ENCODE peak calls at places on chromosomes 7 and 10, in five cellular contexts. W, L, F, M and Z are unnamed samples.

GRCh38 chr10:70232155-70232858 is 922 bp downstream of the PPA1 start:
- DNase-seq in L (peak; percentile 76), F (no peak), W (peak; percentile 35), M (peak; percentile 57), Z (peak; percentile 28)

GRCh38 chr7:74542558-74543117 is 88.9 kb downstream of the GTF2IRD1 start:
- DNase-seq in F (no peak), M (no peak), L (no peak), W (peak; percentile 65), Z (no peak)

GRCh38 chr10:17643339-17643754 is 604 bp upstream of the STAM start:
- DNase-seq in L (peak; percentile 83), F (peak; percentile 41), W (peak; percentile 75), M (peak; percentile 82), Z (peak; percentile 59)

GRCh38 chr10:21929070-21929469 is 74.5 kb downstream of the DNAJC1 start:
- DNase-seq in M (peak; percentile 55), L (no peak), W (no peak), F (no peak), Z (no peak)

GRCh38 chr10:71750124-71750841 is 23.0 kb downstream of the VSIR start:
- DNase-seq in M (no peak), W (no peak), L (no peak), F (no peak), Z (no peak)

GRCh38 chr7:73433924-73434700 is 534 bp downstream of the FZD9 start:
- DNase-seq in L (no peak), M (no peak), W (no peak), F (no peak), Z (no peak)

GRCh38 chr10:124640538-124641231 is 103.5 kb downstream of the FAM53B start:
- DNase-seq in M (no peak), F (no peak), W (no peak), L (no peak), Z (peak; percentile 77)

GRCh38 chr7:15594461-15594860 is 32.6 kb upstream of the AGMO start:
- DNase-seq in W (no peak), F (no peak), L (no peak), M (no peak), Z (no peak)

GRCh38 chr10:70174058-70174741 is 3.9 kb upstream of the SAR1A start:
- DNase-seq in L (peak; percentile 81), F (no peak), M (no peak), W (no peak), Z (no peak)

GRCh38 chr10:126893841-126894240 is 11.4 kb upstream of the DOCK1 start:
- DNase-seq in W (no peak), F (no peak), M (no peak), L (no peak), Z (no peak)

GRCh38 chr10:17617031-17617911 is at the start of gene HACD1:
- DNase-seq in L (peak; percentile 46), M (peak; percentile 74), W (peak; percentile 77), F (no peak), Z (peak; percentile 87)

GRCh38 chr10:103278862-103279298 is 1.9 kb downstream of the INA start:
- DNase-seq in F (no peak), L (no peak), W (peak; percentile 36), M (peak; percentile 60), Z (peak; percentile 90)

GRCh38 chr7:10588084-10588483 is 385.6 kb upstream of the PHF14 start:
- DNase-seq in W (no peak), F (no peak), L (no peak), M (no peak), Z (no peak)

GRCh38 chr10:16832351-16833080 is 15.3 kb upstream of the RSU1 start:
- DNase-seq in F (no peak), M (peak; percentile 95), L (peak; percentile 64), W (peak; percentile 27), Z (no peak)

GRCh38 chr10:97333601-97334369 is 744 bp downstream of the FRAT2 start:
- DNase-seq in L (no peak), W (peak; percentile 41), M (peak; percentile 61), F (no peak), Z (peak; percentile 54)

GRCh38 chr10:132132391-132132841 is 54.3 kb upstream of the DPYSL4 start:
- DNase-seq in L (no peak), W (no peak), M (no peak), F (no peak), Z (no peak)

GRCh38 chr7:110922906-110923305 is 168.0 kb upstream of the LRRN3 start:
- DNase-seq in F (no peak), W (no peak), L (peak; percentile 82), M (peak; percentile 84), Z (no peak)

GRCh38 chr10:34906021-34906965 is 91.2 kb upstream of the PARD3 start:
- DNase-seq in M (peak; percentile 95), W (no peak), F (no peak), L (no peak), Z (peak; percentile 81)

GRCh38 chr7:24963218-24963617 is 16.8 kb downstream of the OSBPL3 start:
- DNase-seq in M (peak; percentile 57), F (no peak), W (peak; percentile 41), L (no peak), Z (no peak)

GRCh38 chr7:55191161-55191925 is 172.5 kb downstream of the EGFR start:
- DNase-seq in M (no peak), W (no peak), F (no peak), L (no peak), Z (no peak)

GRCh38 chr10:21372651-21373410 is 152.7 kb downstream of the SKIDA1 start:
- DNase-seq in W (peak; percentile 43), M (peak; percentile 93), F (no peak), L (peak; percentile 78), Z (no peak)

GRCh38 chr10:101783736-101784118 is 481 bp upstream of the NPM3 start:
- DNase-seq in W (no peak), L (no peak), F (no peak), M (peak; percentile 23), Z (no peak)

GRCh38 chr7:71184609-71185008 is 52.7 kb downstream of the GALNT17 start:
- DNase-seq in L (no peak), M (no peak), W (no peak), F (no peak), Z (no peak)

GRCh38 chr7:21972397-21972784 is 26.7 kb upstream of the CDCA7L start:
- DNase-seq in L (peak; percentile 37), F (no peak), M (no peak), W (no peak), Z (no peak)

GRCh38 chr7:149865437-149865836 is 8.3 kb upstream of the ATP6V0E2 start:
- DNase-seq in M (peak; percentile 49), W (no peak), F (peak; percentile 17), L (no peak), Z (no peak)

GRCh38 chr10:3122034-3122433 is 50.5 kb downstream of the PITRM1 start:
- DNase-seq in M (no peak), F (no peak), L (no peak), W (no peak), Z (no peak)

GRCh38 chr10:3117486-3117885 is 50.1 kb downstream of the PFKP start:
- DNase-seq in M (no peak), W (no peak), F (no peak), L (no peak), Z (no peak)

GRCh38 chr10:3118621-3119020 is 51.3 kb downstream of the PFKP start:
- DNase-seq in W (no peak), L (no peak), M (no peak), F (no peak), Z (no peak)

GRCh38 chr10:3122486-3123205 is 49.9 kb downstream of the PITRM1 start:
- DNase-seq in L (no peak), M (no peak), W (no peak), F (no peak), Z (no peak)

DNA sequence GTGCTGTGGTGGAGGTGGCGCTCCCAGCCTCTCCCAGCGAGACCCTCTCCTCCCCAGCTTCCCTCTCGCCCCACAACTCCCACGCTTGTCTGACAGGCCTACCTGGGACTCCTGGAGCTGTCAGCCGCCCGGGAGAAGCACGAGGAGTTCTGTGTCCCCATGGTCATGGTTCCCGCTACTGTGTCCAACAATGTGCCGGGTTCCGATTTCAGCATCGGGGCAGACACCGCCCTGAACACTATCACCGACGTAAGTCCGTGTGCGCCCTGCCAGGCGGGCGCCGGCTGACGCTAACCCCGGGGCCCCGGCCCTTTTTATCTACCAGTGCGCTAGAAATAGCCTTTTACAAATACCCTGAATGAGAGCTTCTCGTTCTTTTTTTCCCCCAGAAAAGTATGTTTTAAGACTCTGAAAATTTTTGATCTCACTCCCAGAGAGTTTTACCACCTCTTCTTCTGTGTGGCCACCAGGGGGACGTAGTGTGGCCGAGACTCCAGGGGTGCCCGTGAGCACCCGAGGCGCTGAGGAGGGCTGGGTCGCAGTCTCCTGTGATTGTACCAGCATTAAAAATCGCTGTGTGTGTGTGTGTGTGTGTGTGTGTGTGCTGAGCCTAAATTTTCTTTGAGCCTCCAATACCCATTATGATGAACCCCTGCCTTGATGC is 52.6 kb downstream of the PFKP start:
- DNase-seq in F (no peak), W (no peak), L (no peak), M (peak; percentile 47), Z (no peak)
- TF ChIP-seq CTCF in F (no peak), W (peak; percentile 29), L (peak; percentile 55), M (peak; percentile 71), Z (peak; percentile 42)

GRCh38 chr10:88791924-88792323 is 10.6 kb upstream of the LIPM start:
- DNase-seq in M (peak; percentile 76), W (no peak), F (no peak), L (no peak), Z (peak; percentile 28)
- TF ChIP-seq CTCF in M (peak; percentile 72), W (peak; percentile 19), F (no peak), L (peak; percentile 36), Z (peak; percentile 65)

GRCh38 chr7:2897023-2897422 is 52.9 kb upstream of the GNA12 start:
- DNase-seq in W (no peak), L (no peak), F (no peak), M (no peak), Z (no peak)
- TF ChIP-seq CTCF in W (no peak), L (no peak), F (no peak), M (no peak), Z (no peak)

DNA sequence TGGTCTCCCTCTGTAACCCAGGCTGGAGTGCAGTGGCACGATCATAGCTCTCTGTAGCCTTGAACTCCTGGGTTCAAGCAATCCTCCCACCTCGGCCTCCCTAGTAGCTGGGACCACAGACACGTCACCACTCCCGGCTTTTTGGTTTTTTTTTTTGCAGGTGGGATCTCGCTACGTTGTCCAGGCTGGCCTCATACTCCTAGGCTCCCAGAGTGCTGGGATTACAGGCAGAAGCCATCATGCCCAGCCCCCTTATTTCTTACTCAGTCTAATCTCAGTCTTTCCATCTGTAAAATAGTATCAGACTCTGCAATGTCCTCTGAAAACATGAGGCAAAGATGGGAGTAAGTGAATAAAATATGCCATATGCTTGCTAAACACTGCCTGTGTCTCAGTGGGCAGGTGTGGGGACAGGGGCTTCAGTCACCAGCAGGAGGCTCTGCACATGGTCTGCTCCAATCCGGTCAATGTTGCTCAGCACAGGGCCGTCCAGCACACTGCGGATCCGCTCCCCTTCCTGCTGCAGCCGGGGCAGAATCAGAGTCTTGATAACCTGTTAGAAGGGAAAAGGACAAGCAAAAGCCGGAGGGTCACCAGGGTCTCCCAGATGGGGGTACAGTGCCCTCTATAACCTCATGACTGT is 8.2 kb downstream of the AP4M1 start:
- DNase-seq in W (no peak), F (no peak), L (no peak), M (no peak), Z (no peak)
- TF ChIP-seq CTCF in W (no peak), F (no peak), L (no peak), M (peak; percentile 23), Z (no peak)